ENCODE peak calls at places on chromosome 14, in six cellular contexts. R is choroid plexus epithelial cell; E is smooth muscle cell of the brain vasculature; Y is activated CD4-positive, alpha-beta T cell treated with anti-CD3 and anti-CD28 coated beads, Interleukin-2, amount 50 U/mL, for 24 hours; I is stimulated activated CD8-positive, alpha-beta memory T cell treated with anti-CD3 and anti-CD28 coated beads, Interleukin-12 subunit alpha, Interleukin-12 subunit beta, amount 100 ng/mL, for 1 hour; J is WERI-Rb-1. B is an unnamed sample.

GRCh38 chr14:69335421-69335820 is 62.7 kb downstream of the ERH start:
- DNase-seq in R (no peak), E (no peak), Y (no peak), I (no peak), J (no peak), B (no peak)

GRCh38 chr14:61076531-61076930 is 95.5 kb downstream of the SLC38A6 start:
- DNase-seq in R (peak), E (no peak), Y (no peak), I (no peak), J (no peak), B (no peak)

GRCh38 chr14:99971929-99972747 is 93.1 kb upstream of the EVL start:
- DNase-seq in R (no peak), E (no peak), Y (no peak), I (no peak), J (peak), B (no peak)

GRCh38 chr14:92677087-92677668 is 71.2 kb downstream of the LGMN start:
- DNase-seq in R (no peak), E (no peak), Y (peak), I (no peak), J (no peak), B (peak)

GRCh38 chr14:28765169-28765906 is 1.2 kb upstream of the FOXG1 start:
- DNase-seq in R (no peak), E (no peak), Y (no peak), I (no peak), J (no peak), B (no peak)

GRCh38 chr14:74630881-74631690 is 19.0 kb upstream of the LTBP2 start:
- DNase-seq in R (no peak), E (no peak), Y (no peak), I (no peak), J (no peak), B (no peak)

GRCh38 chr14:95156153-95156764 is 1.1 kb downstream of the DICER1 start:
- DNase-seq in R (peak), E (no peak), Y (no peak), I (no peak), J (no peak), B (no peak)

GRCh38 chr14:68544150-68544892 is 248.5 kb downstream of the ZFP36L1 start:
- DNase-seq in R (peak), E (peak), Y (no peak), I (no peak), J (no peak), B (no peak)

GRCh38 chr14:20970983-20971704 is 15.9 kb downstream of the RNASE2 start:
- DNase-seq in R (peak), E (peak), Y (peak), I (peak), J (peak), B (peak)

GRCh38 chr14:95222870-95223398 is 65.6 kb upstream of the DICER1 start:
- DNase-seq in R (peak), E (no peak), Y (no peak), I (no peak), J (no peak), B (no peak)

GRCh38 chr14:70005281-70005805 is 126.1 kb downstream of the SMOC1 start:
- DNase-seq in R (no peak), E (no peak), Y (no peak), I (no peak), J (peak), B (no peak)

GRCh38 chr14:69755784-69756183 is 11.2 kb upstream of the SRSF5 start:
- DNase-seq in R (no peak), E (no peak), Y (no peak), I (no peak), J (no peak), B (no peak)

GRCh38 chr14:90105756-90106155 is 44.0 kb downstream of the KCNK13 start:
- DNase-seq in R (peak), E (no peak), Y (no peak), I (no peak), J (no peak), B (no peak)

GRCh38 chr14:90388437-90388836 is 8.4 kb upstream of the CALM1 start:
- DNase-seq in R (peak), E (no peak), Y (no peak), I (no peak), J (no peak), B (no peak)

GRCh38 chr14:24310387-24310665 is 386 bp downstream of the LTB4R2 start:
- DNase-seq in R (no peak), E (no peak), Y (no peak), I (no peak), J (no peak), B (no peak)

GRCh38 chr14:99380402-99380801 is 100.3 kb downstream of the SETD3 start:
- DNase-seq in R (no peak), E (no peak), Y (no peak), I (no peak), J (no peak), B (no peak)

GRCh38 chr14:81302613-81303012 is 81.9 kb upstream of the GTF2A1 start:
- DNase-seq in R (no peak), E (no peak), Y (no peak), I (no peak), J (peak), B (no peak)

GRCh38 chr14:85248881-85249635 is 280.9 kb upstream of the FLRT2 start:
- DNase-seq in R (peak), E (no peak), Y (no peak), I (no peak), J (no peak), B (no peak)

GRCh38 chr14:37230551-37231194 is 32.9 kb downstream of the MIPOL1 start:
- DNase-seq in R (peak), E (peak), Y (peak), I (no peak), J (no peak), B (peak)

GRCh38 chr14:79596531-79596930 is 614.8 kb downstream of the DIO2 start:
- DNase-seq in R (peak), E (no peak), Y (no peak), I (no peak), J (no peak), B (no peak)

GRCh38 chr14:75718199-75718598 is 57.2 kb downstream of the TTLL5 start:
- DNase-seq in R (no peak), E (no peak), Y (no peak), I (no peak), J (no peak), B (no peak)

GRCh38 chr14:76104802-76105355 is 46.8 kb upstream of the GPATCH2L start:
- DNase-seq in R (no peak), E (no peak), Y (no peak), I (no peak), J (peak), B (no peak)

GRCh38 chr14:54259821-54260220 is 137.0 kb upstream of the CDKN3 start:
- DNase-seq in R (no peak), E (no peak), Y (no peak), I (no peak), J (no peak), B (no peak)

GRCh38 chr14:96094656-96095055 is 55.5 kb downstream of the C14orf132 start:
- DNase-seq in R (no peak), E (no peak), Y (no peak), I (no peak), J (no peak), B (no peak)

GRCh38 chr14:57559561-57559960 is 65.9 kb upstream of the CCDC198 start:
- DNase-seq in R (no peak), E (no peak), Y (no peak), I (no peak), J (no peak), B (no peak)

GRCh38 chr14:68361231-68361630 is 431.6 kb downstream of the ZFP36L1 start:
- DNase-seq in R (peak), E (peak), Y (no peak), I (no peak), J (no peak), B (no peak)

GRCh38 chr14:57634335-57634734 is 140.7 kb upstream of the CCDC198 start:
- DNase-seq in R (no peak), E (no peak), Y (no peak), I (no peak), J (no peak), B (no peak)

GRCh38 chr14:24816929-24817637 is 183.1 kb upstream of the GZMB start:
- DNase-seq in R (no peak), E (no peak), Y (no peak), I (no peak), J (no peak), B (no peak)

GRCh38 chr14:71187633-71188356 is 280.5 kb downstream of the PCNX1 start:
- DNase-seq in R (no peak), E (no peak), Y (no peak), I (no peak), J (no peak), B (no peak)

GRCh38 chr14:96624661-96625435 is 122.7 kb downstream of the PAPOLA start:
- DNase-seq in R (no peak), E (no peak), Y (no peak), I (no peak), J (peak), B (no peak)

GRCh38 chr14:99080306-99080705 is 191.7 kb downstream of the BCL11B start:
- DNase-seq in R (no peak), E (no peak), Y (no peak), I (no peak), J (no peak), B (no peak)

GRCh38 chr14:68695326-68695768 is 97.5 kb downstream of the ZFP36L1 start:
- DNase-seq in R (peak), E (no peak), Y (no peak), I (no peak), J (no peak), B (peak)

GRCh38 chr14:63282997-63283396 is 35.7 kb downstream of the GPHB5 start:
- DNase-seq in R (no peak), E (no peak), Y (no peak), I (no peak), J (no peak), B (no peak)

GRCh38 chr14:55654233-55654632 is 74.2 kb downstream of the KTN1 start:
- DNase-seq in R (peak), E (no peak), Y (no peak), I (no peak), J (no peak), B (no peak)

GRCh38 chr14:58637040-58637390 is 747 bp upstream of the DACT1 start:
- DNase-seq in R (peak), E (peak), Y (peak), I (no peak), J (no peak), B (peak)

GRCh38 chr14:103169954-103170353 is 46.7 kb downstream of the TNFAIP2 start:
- DNase-seq in R (no peak), E (no peak), Y (no peak), I (no peak), J (no peak), B (no peak)

GRCh38 chr14:76201162-76201561 is 49.4 kb downstream of the GPATCH2L start:
- DNase-seq in R (peak), E (no peak), Y (no peak), I (no peak), J (no peak), B (no peak)

GRCh38 chr14:92493024-92493423 is 20.6 kb upstream of the RIN3 start:
- DNase-seq in R (no peak), E (no peak), Y (no peak), I (no peak), J (no peak), B (no peak)

GRCh38 chr14:75969126-75969525 is 12.7 kb downstream of the TGFB3 start:
- DNase-seq in R (no peak), E (no peak), Y (no peak), I (no peak), J (no peak), B (no peak)

B was measured in GM10248.